ENCODE peak calls at places on chromosomes 1 and 21, in seven cellular contexts. One of them, this sample, is unnamed.

GRCh38 chr21:44802396-44803153 is 955 bp upstream of the UBE2G2 start:
- DNase-seq in stimulated activated CD4-positive, alpha-beta T cell treated with anti-CD3 and anti-CD28 coated beads, Interleukin-1b, Interleukin-23, amount 100 ng/mL, for 1 hour: no peak
- DNase-seq in stimulated activated CD8-positive, alpha-beta memory T cell treated with anti-CD3 and anti-CD28 coated beads, Interleukin-4, amount 100 ng/mL, for 48 hours: no peak
- DNase-seq in CMK: no peak
- DNase-seq in choroid plexus epithelial cell: peak
- DNase-seq in NCI-H1417: peak
- DNase-seq in HTR-8/SVneo: peak
- DNase-seq in this sample: no peak

GRCh38 chr1:2592672-2593071 is 6.1 kb downstream of the PRXL2B start:
- DNase-seq in HTR-8/SVneo: no peak
- DNase-seq in NCI-H1417: no peak
- DNase-seq in stimulated activated CD4-positive, alpha-beta T cell treated with anti-CD3 and anti-CD28 coated beads, Interleukin-1b, Interleukin-23, amount 100 ng/mL, for 1 hour: no peak
- DNase-seq in choroid plexus epithelial cell: no peak
- DNase-seq in stimulated activated CD8-positive, alpha-beta memory T cell treated with anti-CD3 and anti-CD28 coated beads, Interleukin-4, amount 100 ng/mL, for 48 hours: no peak
- DNase-seq in CMK: no peak
- DNase-seq in this sample: no peak

GRCh38 chr1:17075470-17076255 is 21.8 kb upstream of the SDHB start:
- DNase-seq in choroid plexus epithelial cell: peak
- DNase-seq in stimulated activated CD4-positive, alpha-beta T cell treated with anti-CD3 and anti-CD28 coated beads, Interleukin-1b, Interleukin-23, amount 100 ng/mL, for 1 hour: no peak
- DNase-seq in HTR-8/SVneo: no peak
- DNase-seq in stimulated activated CD8-positive, alpha-beta memory T cell treated with anti-CD3 and anti-CD28 coated beads, Interleukin-4, amount 100 ng/mL, for 48 hours: peak
- DNase-seq in NCI-H1417: no peak
- DNase-seq in CMK: peak
- DNase-seq in this sample: no peak

GRCh38 chr1:102970496-102971078 is 137.7 kb downstream of the COL11A1 start:
- DNase-seq in stimulated activated CD4-positive, alpha-beta T cell treated with anti-CD3 and anti-CD28 coated beads, Interleukin-1b, Interleukin-23, amount 100 ng/mL, for 1 hour: no peak
- DNase-seq in choroid plexus epithelial cell: peak
- DNase-seq in NCI-H1417: peak
- DNase-seq in stimulated activated CD8-positive, alpha-beta memory T cell treated with anti-CD3 and anti-CD28 coated beads, Interleukin-4, amount 100 ng/mL, for 48 hours: no peak
- DNase-seq in CMK: peak
- DNase-seq in HTR-8/SVneo: peak
- DNase-seq in this sample: peak

GRCh38 chr1:65952692-65953091 is 160.0 kb downstream of the PDE4B start:
- DNase-seq in HTR-8/SVneo: no peak
- DNase-seq in NCI-H1417: no peak
- DNase-seq in stimulated activated CD8-positive, alpha-beta memory T cell treated with anti-CD3 and anti-CD28 coated beads, Interleukin-4, amount 100 ng/mL, for 48 hours: no peak
- DNase-seq in stimulated activated CD4-positive, alpha-beta T cell treated with anti-CD3 and anti-CD28 coated beads, Interleukin-1b, Interleukin-23, amount 100 ng/mL, for 1 hour: no peak
- DNase-seq in CMK: no peak
- DNase-seq in choroid plexus epithelial cell: peak
- DNase-seq in this sample: peak

GRCh38 chr1:225652726-225653462 is at the start of gene ENAH:
- DNase-seq in stimulated activated CD8-positive, alpha-beta memory T cell treated with anti-CD3 and anti-CD28 coated beads, Interleukin-4, amount 100 ng/mL, for 48 hours: peak
- DNase-seq in choroid plexus epithelial cell: peak
- DNase-seq in stimulated activated CD4-positive, alpha-beta T cell treated with anti-CD3 and anti-CD28 coated beads, Interleukin-1b, Interleukin-23, amount 100 ng/mL, for 1 hour: no peak
- DNase-seq in CMK: peak
- DNase-seq in HTR-8/SVneo: peak
- DNase-seq in NCI-H1417: peak
- DNase-seq in this sample: peak

GRCh38 chr1:183228650-183229220 is 42.7 kb downstream of the LAMC2 start:
- DNase-seq in choroid plexus epithelial cell: no peak
- DNase-seq in HTR-8/SVneo: no peak
- DNase-seq in stimulated activated CD4-positive, alpha-beta T cell treated with anti-CD3 and anti-CD28 coated beads, Interleukin-1b, Interleukin-23, amount 100 ng/mL, for 1 hour: no peak
- DNase-seq in NCI-H1417: no peak
- DNase-seq in stimulated activated CD8-positive, alpha-beta memory T cell treated with anti-CD3 and anti-CD28 coated beads, Interleukin-4, amount 100 ng/mL, for 48 hours: no peak
- DNase-seq in CMK: no peak
- DNase-seq in this sample: no peak

GRCh38 chr1:222582099-222582774 is 7.5 kb downstream of the TAF1A start:
- DNase-seq in CMK: no peak
- DNase-seq in NCI-H1417: no peak
- DNase-seq in HTR-8/SVneo: peak
- DNase-seq in choroid plexus epithelial cell: peak
- DNase-seq in stimulated activated CD8-positive, alpha-beta memory T cell treated with anti-CD3 and anti-CD28 coated beads, Interleukin-4, amount 100 ng/mL, for 48 hours: no peak
- DNase-seq in stimulated activated CD4-positive, alpha-beta T cell treated with anti-CD3 and anti-CD28 coated beads, Interleukin-1b, Interleukin-23, amount 100 ng/mL, for 1 hour: no peak
- DNase-seq in this sample: peak

This sample was measured in endothelial cell of umbilical vein.